ENCODE peak calls at places on chromosomes 7 and 10, in four cellular contexts. One of them, this sample, is unnamed.

GRCh38 chr7:68314208-68314607 is 1284.1 kb upstream of the AUTS2 start:
- DNase-seq in PC-9: no peak
- DNase-seq in cardiac fibroblast: no peak
- DNase-seq in neural progenitor cell: no peak
- DNase-seq in this sample: no peak

GRCh38 chr7:12067156-12067831 is 143.8 kb upstream of the TMEM106B start:
- DNase-seq in cardiac fibroblast: peak
- DNase-seq in neural progenitor cell: peak
- DNase-seq in PC-9: peak
- DNase-seq in this sample: peak

GRCh38 chr10:71802235-71802634 is 28.9 kb upstream of the VSIR start:
- DNase-seq in PC-9: no peak
- DNase-seq in neural progenitor cell: no peak
- DNase-seq in cardiac fibroblast: no peak
- DNase-seq in this sample: no peak

GRCh38 chr7:101582971-101583370 is 46.1 kb downstream of the MYL10 start:
- DNase-seq in cardiac fibroblast: no peak
- DNase-seq in PC-9: no peak
- DNase-seq in neural progenitor cell: no peak
- DNase-seq in this sample: no peak

GRCh38 chr7:131586759-131587158 is 30.3 kb upstream of the PODXL start:
- DNase-seq in cardiac fibroblast: no peak
- DNase-seq in neural progenitor cell: no peak
- DNase-seq in PC-9: no peak
- DNase-seq in this sample: no peak

GRCh38 chr10:131825960-131826650 is 74.7 kb upstream of the PPP2R2D start:
- DNase-seq in PC-9: no peak
- DNase-seq in neural progenitor cell: no peak
- DNase-seq in cardiac fibroblast: no peak
- DNase-seq in this sample: no peak

GRCh38 chr7:24573554-24574338 is 494 bp downstream of the PALS2 start:
- DNase-seq in cardiac fibroblast: peak
- DNase-seq in PC-9: peak
- DNase-seq in neural progenitor cell: peak
- DNase-seq in this sample: no peak

GRCh38 chr10:98170249-98171117 is 36.0 kb downstream of the R3HCC1L start:
- DNase-seq in cardiac fibroblast: peak
- DNase-seq in PC-9: peak
- DNase-seq in neural progenitor cell: peak
- DNase-seq in this sample: peak

GRCh38 chr10:96509017-96509641 is 4.6 kb downstream of the TLL2 start:
- DNase-seq in cardiac fibroblast: no peak
- DNase-seq in PC-9: no peak
- DNase-seq in neural progenitor cell: peak
- DNase-seq in this sample: peak

GRCh38 chr10:79342811-79343541 is 4.3 kb upstream of the PPIF start:
- DNase-seq in PC-9: peak
- DNase-seq in cardiac fibroblast: no peak
- DNase-seq in neural progenitor cell: no peak
- DNase-seq in this sample: no peak

GRCh38 chr10:121990015-121990677 is 1.2 kb downstream of the TACC2 start:
- DNase-seq in cardiac fibroblast: no peak
- DNase-seq in PC-9: no peak
- DNase-seq in neural progenitor cell: no peak
- DNase-seq in this sample: no peak

GRCh38 chr7:77714195-77714594 is 17.9 kb downstream of the RSBN1L start:
- DNase-seq in neural progenitor cell: no peak
- DNase-seq in cardiac fibroblast: no peak
- DNase-seq in PC-9: no peak
- DNase-seq in this sample: no peak

GRCh38 chr7:46786221-46786951 is 795.5 kb downstream of the TNS3 start:
- DNase-seq in PC-9: peak
- DNase-seq in cardiac fibroblast: no peak
- DNase-seq in neural progenitor cell: no peak
- DNase-seq in this sample: peak

GRCh38 chr7:79786187-79786586 is 332.7 kb upstream of the MAGI2 start:
- DNase-seq in cardiac fibroblast: no peak
- DNase-seq in neural progenitor cell: no peak
- DNase-seq in PC-9: no peak
- DNase-seq in this sample: no peak

GRCh38 chr7:44534501-44534900 is 6.6 kb downstream of the NPC1L1 start:
- DNase-seq in cardiac fibroblast: peak
- DNase-seq in neural progenitor cell: peak
- DNase-seq in PC-9: peak
- DNase-seq in this sample: no peak

GRCh38 chr10:28503114-28503513 is 29.8 kb upstream of the WAC start:
- DNase-seq in neural progenitor cell: no peak
- DNase-seq in cardiac fibroblast: peak
- DNase-seq in PC-9: no peak
- DNase-seq in this sample: peak

GRCh38 chr7:22418251-22419046 is 61.5 kb upstream of the RAPGEF5 start:
- DNase-seq in PC-9: no peak
- DNase-seq in cardiac fibroblast: no peak
- DNase-seq in neural progenitor cell: no peak
- DNase-seq in this sample: no peak

GRCh38 chr7:131322046-131322445 is 5.6 kb upstream of the MKLN1 start:
- DNase-seq in neural progenitor cell: no peak
- DNase-seq in PC-9: no peak
- DNase-seq in cardiac fibroblast: no peak
- DNase-seq in this sample: no peak

GRCh38 chr7:15315678-15316077 is 246.1 kb downstream of the AGMO start:
- DNase-seq in neural progenitor cell: no peak
- DNase-seq in cardiac fibroblast: no peak
- DNase-seq in PC-9: no peak
- DNase-seq in this sample: no peak

GRCh38 chr7:45061807-45062206 is 27.0 kb downstream of the NACAD start:
- DNase-seq in cardiac fibroblast: no peak
- DNase-seq in neural progenitor cell: no peak
- DNase-seq in PC-9: no peak
- DNase-seq in this sample: no peak

GRCh38 chr10:95048206-95048605 is 21.1 kb downstream of the CYP2C8 start:
- DNase-seq in cardiac fibroblast: no peak
- DNase-seq in neural progenitor cell: no peak
- DNase-seq in PC-9: no peak
- DNase-seq in this sample: no peak

GRCh38 chr7:92368741-92369140 is 78.5 kb upstream of the GATAD1 start:
- DNase-seq in PC-9: no peak
- DNase-seq in cardiac fibroblast: no peak
- DNase-seq in neural progenitor cell: no peak
- DNase-seq in this sample: no peak

GRCh38 chr10:69715899-69716606 is 85.7 kb upstream of the COL13A1 start:
- DNase-seq in neural progenitor cell: no peak
- DNase-seq in cardiac fibroblast: no peak
- DNase-seq in PC-9: no peak
- DNase-seq in this sample: no peak

GRCh38 chr10:8438603-8439002 is 384.1 kb downstream of the GATA3 start:
- DNase-seq in PC-9: no peak
- DNase-seq in cardiac fibroblast: no peak
- DNase-seq in neural progenitor cell: no peak
- DNase-seq in this sample: no peak

GRCh38 chr10:104638861-104639594 is 2.1 kb upstream of the SORCS3 start:
- DNase-seq in cardiac fibroblast: no peak
- DNase-seq in PC-9: no peak
- DNase-seq in neural progenitor cell: peak
- DNase-seq in this sample: no peak

GRCh38 chr10:58239561-58240169 is 28.0 kb downstream of the IPMK start:
- DNase-seq in cardiac fibroblast: peak
- DNase-seq in PC-9: no peak
- DNase-seq in neural progenitor cell: no peak
- DNase-seq in this sample: no peak

GRCh38 chr7:1914321-1914720 is 244.2 kb downstream of the ELFN1 start:
- DNase-seq in PC-9: no peak
- DNase-seq in neural progenitor cell: no peak
- DNase-seq in cardiac fibroblast: peak
- DNase-seq in this sample: no peak

GRCh38 chr7:2920041-2920440 is 75.9 kb upstream of the GNA12 start:
- DNase-seq in neural progenitor cell: no peak
- DNase-seq in PC-9: no peak
- DNase-seq in cardiac fibroblast: no peak
- DNase-seq in this sample: no peak

GRCh38 chr7:1893025-1893424 is 222.9 kb downstream of the ELFN1 start:
- DNase-seq in cardiac fibroblast: no peak
- DNase-seq in PC-9: no peak
- DNase-seq in neural progenitor cell: peak
- DNase-seq in this sample: no peak

GRCh38 chr7:29569648-29570047 is 6.0 kb downstream of the PRR15 start:
- DNase-seq in PC-9: peak
- DNase-seq in neural progenitor cell: peak
- DNase-seq in cardiac fibroblast: no peak
- DNase-seq in this sample: no peak

GRCh38 chr7:152313879-152314604 is 121.8 kb downstream of the KMT2C start:
- DNase-seq in neural progenitor cell: no peak
- DNase-seq in PC-9: peak
- DNase-seq in cardiac fibroblast: peak
- DNase-seq in this sample: peak

GRCh38 chr7:20260219-20260618 is 43.0 kb upstream of the MACC1 start:
- DNase-seq in cardiac fibroblast: peak
- DNase-seq in PC-9: no peak
- DNase-seq in neural progenitor cell: no peak
- DNase-seq in this sample: peak

GRCh38 chr7:132655071-132655761 is 78.9 kb upstream of the PLXNA4 start:
- DNase-seq in PC-9: no peak
- DNase-seq in neural progenitor cell: peak
- DNase-seq in cardiac fibroblast: peak
- DNase-seq in this sample: peak

GRCh38 chr10:60994128-60994527 is 50.1 kb upstream of the RHOBTB1 start:
- DNase-seq in neural progenitor cell: no peak
- DNase-seq in cardiac fibroblast: no peak
- DNase-seq in PC-9: no peak
- DNase-seq in this sample: no peak

GRCh38 chr7:140678081-140678815 is 5.5 kb downstream of the ADCK2 start:
- DNase-seq in neural progenitor cell: no peak
- DNase-seq in cardiac fibroblast: no peak
- DNase-seq in PC-9: no peak
- DNase-seq in this sample: no peak

GRCh38 chr7:157464971-157465481 is 128.2 kb downstream of the DNAJB6 start:
- DNase-seq in neural progenitor cell: no peak
- DNase-seq in PC-9: no peak
- DNase-seq in cardiac fibroblast: no peak
- DNase-seq in this sample: no peak
- H3K4me3 ChIP-seq in neural progenitor cell: no peak
- H3K4me3 ChIP-seq in PC-9: no peak
- H3K4me3 ChIP-seq in cardiac fibroblast: no peak
- H3K4me3 ChIP-seq in this sample: no peak

GRCh38 chr10:113062977-113063967 is 113.2 kb downstream of the TCF7L2 start:
- DNase-seq in neural progenitor cell: peak
- DNase-seq in PC-9: no peak
- DNase-seq in cardiac fibroblast: peak
- DNase-seq in this sample: no peak
- H3K4me3 ChIP-seq in neural progenitor cell: no peak
- H3K4me3 ChIP-seq in PC-9: no peak
- H3K4me3 ChIP-seq in cardiac fibroblast: no peak
- H3K4me3 ChIP-seq in this sample: no peak

GRCh38 chr10:73907841-73908517 is 3.0 kb upstream of the PLAU start:
- DNase-seq in cardiac fibroblast: peak
- DNase-seq in PC-9: no peak
- DNase-seq in neural progenitor cell: no peak
- DNase-seq in this sample: no peak
- H3K4me3 ChIP-seq in cardiac fibroblast: no peak
- H3K4me3 ChIP-seq in PC-9: no peak
- H3K4me3 ChIP-seq in neural progenitor cell: no peak
- H3K4me3 ChIP-seq in this sample: no peak

DNA sequence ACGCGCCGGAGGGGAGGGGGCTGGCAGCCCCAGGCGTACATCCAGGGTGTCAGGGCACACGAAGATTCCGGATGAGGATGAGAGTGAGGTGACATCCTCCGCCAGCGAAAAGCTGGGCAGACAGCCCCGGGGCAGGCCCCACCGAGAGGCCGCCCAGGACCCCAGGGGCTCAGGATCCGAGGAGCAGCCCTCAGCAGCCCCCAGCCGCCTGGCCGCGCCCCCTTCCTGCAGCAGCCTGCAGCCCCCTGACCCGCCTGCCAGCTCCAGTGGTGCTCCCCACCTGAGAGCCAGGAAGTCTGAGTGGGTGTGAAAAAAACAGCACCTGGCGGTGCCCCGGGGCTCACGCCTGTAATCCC is 3.2 kb downstream of the GJD4 start:
- DNase-seq in PC-9: no peak
- DNase-seq in cardiac fibroblast: no peak
- DNase-seq in neural progenitor cell: no peak
- DNase-seq in this sample: no peak
- H3K4me3 ChIP-seq in PC-9: no peak
- H3K4me3 ChIP-seq in cardiac fibroblast: peak
- H3K4me3 ChIP-seq in neural progenitor cell: no peak
- H3K4me3 ChIP-seq in this sample: peak